ENCODE peak calls at places on chromosomes 3 and 15, in five cellular contexts. M is NCI-H2081; Z is AML-193; Q is activated T-cell treated with anti-CD3 and anti-CD28 coated beads, Interleukin-2, amount 50 U/mL, for 24 hours; I is LHCN-M2. C is an unnamed sample.
A peak's percentile ranks its signal among the peaks of the same experiment; 100 is the strongest.

GRCh38 chr15:32651229-32651837 is 9.8 kb downstream of the SCG5 start:
- DNase-seq in Q (peak; percentile 53), Z (peak; percentile 70), M (peak; percentile 55), I (peak; percentile 75), C (peak; percentile 41)

GRCh38 chr3:144351968-144352367 is 380.3 kb downstream of the DIPK2A start:
- DNase-seq in I (no peak), Z (no peak), Q (no peak), M (no peak), C (no peak)

GRCh38 chr3:39146611-39147373 is 6.6 kb downstream of the CSRNP1 start:
- DNase-seq in I (peak; percentile 99), Q (peak; percentile 78), Z (peak; percentile 64), M (no peak), C (peak; percentile 77)

GRCh38 chr3:174859109-174859735 is at the start of gene NAALADL2:
- DNase-seq in M (peak; percentile 40), Z (no peak), Q (no peak), I (no peak), C (no peak)

GRCh38 chr15:48560321-48561051 is 85.0 kb downstream of the FBN1 start:
- DNase-seq in Z (no peak), Q (no peak), M (no peak), I (no peak), C (no peak)

GRCh38 chr15:31403606-31404005 is 77.0 kb downstream of the KLF13 start:
- DNase-seq in Q (no peak), M (no peak), I (no peak), Z (no peak), C (no peak)

GRCh38 chr3:186105543-186105942 is 3.3 kb downstream of the ETV5 start:
- DNase-seq in Q (no peak), Z (no peak), M (no peak), I (no peak), C (peak; percentile 23)

GRCh38 chr3:20023663-20024417 is 11.8 kb upstream of the PP2D1 start:
- DNase-seq in I (no peak), Q (no peak), Z (peak; percentile 33), M (no peak), C (peak; percentile 29)

GRCh38 chr3:19334120-19334519 is 185.8 kb downstream of the KCNH8 start:
- DNase-seq in I (no peak), Z (no peak), Q (no peak), M (no peak), C (no peak)